ENCODE peak calls at places on chromosomes 16 and 17, in seven cellular contexts. X, A, V, E, F, N and L are unnamed samples.

GRCh38 chr16:4825196-4825595 is 21.9 kb downstream of the GLYR1 start:
- DNase-seq in A (no peak), F (no peak), E (no peak), V (no peak), X (no peak), N (no peak), L (no peak)

GRCh38 chr16:84138824-84139627 is 6.0 kb downstream of the HSDL1 start:
- DNase-seq in E (no peak), A (no peak), N (peak; percentile 37), V (no peak), F (no peak), X (no peak), L (no peak)

GRCh38 chr16:80526418-80527061 is 14.3 kb upstream of the DYNLRB2 start:
- DNase-seq in F (peak; percentile 49), X (no peak), E (no peak), N (peak; percentile 48), A (peak; percentile 23), V (no peak), L (peak; percentile 42)

GRCh38 chr17:75308732-75309629 is 19.7 kb upstream of the SLC25A19 start:
- DNase-seq in F (no peak), V (no peak), X (no peak), A (no peak), E (no peak), N (peak; percentile 67), L (peak; percentile 77)

GRCh38 chr17:58327363-58328194 is 1.0 kb downstream of the TSPOAP1 start:
- DNase-seq in V (no peak), A (no peak), N (no peak), E (no peak), F (peak; percentile 44), X (no peak), L (no peak)

GRCh38 chr17:50206604-50207293 is 5.3 kb upstream of the COL1A1 start:
- DNase-seq in X (no peak), N (no peak), A (no peak), F (peak; percentile 97), V (peak; percentile 85), E (peak; percentile 87), L (peak; percentile 35)

GRCh38 chr17:72634621-72635020 is 457.9 kb downstream of the SLC39A11 start:
- DNase-seq in N (peak; percentile 36), V (no peak), X (no peak), E (no peak), A (no peak), F (no peak), L (peak; percentile 65)

GRCh38 chr16:633336-634050 is 2.6 kb downstream of the METTL26 start:
- DNase-seq in X (no peak), N (no peak), V (no peak), E (no peak), F (no peak), A (no peak), L (no peak)

GRCh38 chr16:16014329-16015224 is 65.2 kb downstream of the ABCC1 start:
- DNase-seq in N (peak; percentile 81), A (peak; percentile 28), V (no peak), E (peak; percentile 76), F (no peak), X (no peak), L (peak; percentile 24)

GRCh38 chr16:73418051-73418450 is 370.1 kb upstream of the ZFHX3 start:
- DNase-seq in V (no peak), X (no peak), E (no peak), A (no peak), F (no peak), N (no peak), L (no peak)

GRCh38 chr17:80367510-80367909 is 47.5 kb upstream of the ENDOV start:
- DNase-seq in N (no peak), A (no peak), E (peak; percentile 29), V (peak; percentile 40), X (no peak), F (no peak), L (no peak)

GRCh38 chr16:89112377-89113151 is 18.9 kb downstream of the ACSF3 start:
- DNase-seq in F (no peak), V (no peak), X (no peak), N (no peak), E (no peak), A (no peak), L (no peak)

GRCh38 chr16:1788708-1789100 is 4.8 kb downstream of the IGFALS start:
- DNase-seq in X (no peak), E (peak; percentile 58), F (no peak), A (no peak), V (peak; percentile 51), N (no peak), L (no peak)

GRCh38 chr16:21608647-21609328 is 9.4 kb downstream of the METTL9 start:
- DNase-seq in X (no peak), V (no peak), A (no peak), F (no peak), E (no peak), N (no peak), L (no peak)

GRCh38 chr16:58264961-58265479 is 29.8 kb downstream of the PRSS54 start:
- DNase-seq in N (no peak), E (no peak), A (no peak), X (no peak), V (no peak), F (peak; percentile 28), L (peak; percentile 44)

GRCh38 chr16:56916571-56917403 is 15.2 kb upstream of the HERPUD1 start:
- DNase-seq in N (no peak), V (no peak), E (peak; percentile 53), X (no peak), F (no peak), A (no peak), L (peak; percentile 52)
- H3K4me1 ChIP-seq in N (peaks cover 62% of the 10 kb centered on the region), V (peaks cover 42% of the 10 kb centered on the region), E (no peaks in the 10 kb centered on the region), X (peaks cover 14% of the 10 kb centered on the region), F (no peaks in the 10 kb centered on the region), A (peaks cover 47% of the 10 kb centered on the region), L (peaks cover 23% of the 10 kb centered on the region)

GRCh38 chr16:54165174-54165911 is 121.2 kb downstream of the IRX3 start:
- DNase-seq in A (no peak), X (no peak), F (no peak), V (no peak), E (peak; percentile 12), N (no peak), L (no peak)
- TF ChIP-seq EP300 in A (no peak), X (no peak), F (no peak), V (no peak), E (no peak), N (no peak), L (no peak)

GRCh38 chr17:45732926-45733505 is 51.1 kb upstream of the CRHR1 start:
- DNase-seq in X (no peak), N (no peak), E (peak; percentile 33), F (no peak), A (no peak), V (no peak), L (no peak)
- H3K36me3 ChIP-seq in X (no peaks in the 10 kb centered on the region), N (no peaks in the 10 kb centered on the region), E (no peaks in the 10 kb centered on the region), F (peaks cover 8% of the 10 kb centered on the region), A (no peaks in the 10 kb centered on the region), V (no peaks in the 10 kb centered on the region), L (no peaks in the 10 kb centered on the region)

DNA sequence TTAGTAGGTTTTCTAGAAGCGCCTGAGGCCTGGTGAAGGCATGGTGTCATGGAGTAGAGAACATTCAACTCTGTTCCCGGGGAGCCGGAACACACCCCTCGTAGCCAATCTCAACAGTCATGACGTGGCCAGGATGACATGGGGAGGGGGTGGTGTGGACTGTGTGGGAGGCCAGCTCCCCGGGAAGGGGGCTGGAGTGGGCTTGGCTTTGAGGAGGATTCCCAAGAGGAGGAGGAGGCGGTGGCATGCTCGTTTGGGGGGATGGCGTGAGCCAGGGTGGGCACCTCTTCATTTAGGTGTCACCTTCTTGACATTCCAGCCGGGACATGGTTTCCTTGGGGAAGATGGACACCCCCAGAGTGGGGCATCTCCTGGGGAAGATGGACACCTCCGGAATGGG is 257.5 kb downstream of the SEC14L1 start:
- DNase-seq in F (no peak), V (no peak), N (no peak), E (no peak), A (no peak), X (no peak), L (no peak)
- H3K4me1 ChIP-seq in F (peaks cover 48% of the 10 kb centered on the region), V (peaks cover 64% of the 10 kb centered on the region), N (peaks cover 100% of the 10 kb centered on the region), E (no peaks in the 10 kb centered on the region), A (peaks cover 51% of the 10 kb centered on the region), X (peaks cover 99% of the 10 kb centered on the region), L (peaks cover 44% of the 10 kb centered on the region)

GRCh38 chr17:82309656-82310570 is 7.5 kb downstream of the CD7 start:
- DNase-seq in E (no peak), N (no peak), A (no peak), X (no peak), F (no peak), V (no peak), L (peak; percentile 67)
- TF ChIP-seq EP300 in E (no peak), N (no peak), A (no peak), X (no peak), F (no peak), V (no peak), L (no peak)

GRCh38 chr17:45294506-45294905 is 22.3 kb downstream of the MAP3K14 start:
- DNase-seq in X (no peak), N (peak; percentile 80), V (no peak), E (no peak), F (peak; percentile 73), A (no peak), L (no peak)
- H3K36me3 ChIP-seq in X (peaks cover 6% of the 10 kb centered on the region), N (peaks cover 9% of the 10 kb centered on the region), V (no peaks in the 10 kb centered on the region), E (no peaks in the 10 kb centered on the region), F (peaks cover 29% of the 10 kb centered on the region), A (no peaks in the 10 kb centered on the region), L (no peaks in the 10 kb centered on the region)

GRCh38 chr16:66388350-66389139 is 22.1 kb downstream of the CDH5 start:
- DNase-seq in F (no peak), E (peak; percentile 24), N (peak; percentile 10), V (no peak), X (no peak), A (no peak), L (no peak)
- H3K4me1 ChIP-seq in F (no peaks in the 10 kb centered on the region), E (no peaks in the 10 kb centered on the region), N (no peaks in the 10 kb centered on the region), V (no peaks in the 10 kb centered on the region), X (no peaks in the 10 kb centered on the region), A (no peaks in the 10 kb centered on the region), L (no peaks in the 10 kb centered on the region)

DNA sequence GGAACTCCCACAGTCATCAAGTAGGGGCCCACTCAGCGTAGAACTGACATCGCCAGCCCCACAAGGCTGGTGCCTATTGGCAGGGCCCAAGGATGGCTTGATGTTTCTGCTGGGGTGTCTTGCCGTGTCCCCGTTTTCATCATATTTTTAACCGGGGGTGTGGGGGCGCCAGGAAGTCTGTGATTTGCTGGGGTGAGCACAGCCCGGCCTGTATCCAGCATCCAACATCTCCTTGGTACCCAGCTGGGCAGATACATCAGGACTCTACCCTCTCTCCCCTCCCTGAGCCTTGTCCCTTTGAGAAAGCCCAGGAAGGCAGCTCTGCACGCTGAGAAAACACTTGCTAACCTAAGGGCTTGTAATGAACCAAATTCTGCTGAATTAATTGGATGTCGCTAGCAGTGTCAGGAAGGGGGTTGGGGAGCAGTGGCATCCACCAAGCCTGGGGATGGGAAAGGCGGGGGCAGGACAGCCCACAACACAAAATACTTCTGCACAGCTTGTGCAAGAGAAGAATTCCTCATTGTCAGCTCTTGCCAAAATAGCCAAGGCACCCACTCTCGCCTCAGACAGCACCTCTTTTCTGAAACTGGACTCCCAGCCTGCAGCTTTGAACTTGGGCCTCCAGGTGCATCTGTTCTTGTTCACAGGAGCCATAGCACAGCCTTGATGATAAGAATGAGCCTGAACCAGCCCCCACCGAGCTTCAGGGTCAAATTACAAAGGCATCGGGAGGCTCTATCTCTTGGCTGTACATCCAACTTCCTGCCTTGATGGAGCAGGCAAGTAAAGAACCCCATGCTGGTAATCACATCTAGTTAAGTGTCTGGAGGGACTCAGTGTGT is 63.7 kb upstream of the LYRM9 start:
- DNase-seq in V (no peak), N (no peak), X (no peak), E (no peak), F (peak; percentile 25), A (no peak), L (no peak)
- TF ChIP-seq EP300 in V (no peak), N (no peak), X (no peak), E (no peak), F (no peak), A (no peak), L (no peak)